ENCODE peak calls at places on chromosomes 11 and 22, in eight cellular contexts. One of them, this sample, is unnamed.

GRCh38 chr11:11985016-11985715 is 23.3 kb downstream of the DKK3 start:
- ATAC-seq in body of pancreas: peak; percentile 38
- ATAC-seq in stimulated activated naive CD8-positive, alpha-beta T cell treated with anti-CD3 and anti-CD28 coated beads, Interleukin-15, Interleukin-2, amounts not matched to agents 100 U/mL and 50 U/mL, for 24 hours: no peak
- ATAC-seq in HepG2: no peak
- ATAC-seq in activated CD8-positive, alpha-beta T cell treated with anti-CD3 and anti-CD28 coated beads, Interleukin-2, amount 10 ng/mL, durations not matched to agents 7 days and 5 days: no peak
- ATAC-seq in pancreas: peak; percentile 32
- ATAC-seq in memory B cell: no peak
- ATAC-seq in CD4-positive, alpha-beta T cell: no peak
- ATAC-seq in this sample: no peak

GRCh38 chr22:37650463-37651136 is 7.9 kb upstream of the PDXP start:
- ATAC-seq in body of pancreas: no peak
- ATAC-seq in activated CD8-positive, alpha-beta T cell treated with anti-CD3 and anti-CD28 coated beads, Interleukin-2, amount 10 ng/mL, durations not matched to agents 7 days and 5 days: no peak
- ATAC-seq in memory B cell: no peak
- ATAC-seq in CD4-positive, alpha-beta T cell: no peak
- ATAC-seq in HepG2: no peak
- ATAC-seq in stimulated activated naive CD8-positive, alpha-beta T cell treated with anti-CD3 and anti-CD28 coated beads, Interleukin-15, Interleukin-2, amounts not matched to agents 100 U/mL and 50 U/mL, for 24 hours: no peak
- ATAC-seq in pancreas: no peak
- ATAC-seq in this sample: no peak

GRCh38 chr11:65121447-65121864 is 478 bp downstream of the FAU start:
- ATAC-seq in activated CD8-positive, alpha-beta T cell treated with anti-CD3 and anti-CD28 coated beads, Interleukin-2, amount 10 ng/mL, durations not matched to agents 7 days and 5 days: peak; percentile 1
- ATAC-seq in stimulated activated naive CD8-positive, alpha-beta T cell treated with anti-CD3 and anti-CD28 coated beads, Interleukin-15, Interleukin-2, amounts not matched to agents 100 U/mL and 50 U/mL, for 24 hours: no peak
- ATAC-seq in CD4-positive, alpha-beta T cell: no peak
- ATAC-seq in body of pancreas: no peak
- ATAC-seq in HepG2: peak; percentile 10
- ATAC-seq in memory B cell: no peak
- ATAC-seq in pancreas: no peak
- ATAC-seq in this sample: peak; percentile 9

GRCh38 chr11:10503217-10503616 is 37.8 kb downstream of the RNF141 start:
- ATAC-seq in pancreas: no peak
- ATAC-seq in HepG2: no peak
- ATAC-seq in CD4-positive, alpha-beta T cell: no peak
- ATAC-seq in stimulated activated naive CD8-positive, alpha-beta T cell treated with anti-CD3 and anti-CD28 coated beads, Interleukin-15, Interleukin-2, amounts not matched to agents 100 U/mL and 50 U/mL, for 24 hours: no peak
- ATAC-seq in memory B cell: peak; percentile 87
- ATAC-seq in activated CD8-positive, alpha-beta T cell treated with anti-CD3 and anti-CD28 coated beads, Interleukin-2, amount 10 ng/mL, durations not matched to agents 7 days and 5 days: no peak
- ATAC-seq in body of pancreas: no peak
- ATAC-seq in this sample: no peak

GRCh38 chr11:117220999-117221774 is 10.7 kb downstream of the PCSK7 start:
- ATAC-seq in stimulated activated naive CD8-positive, alpha-beta T cell treated with anti-CD3 and anti-CD28 coated beads, Interleukin-15, Interleukin-2, amounts not matched to agents 100 U/mL and 50 U/mL, for 24 hours: no peak
- ATAC-seq in activated CD8-positive, alpha-beta T cell treated with anti-CD3 and anti-CD28 coated beads, Interleukin-2, amount 10 ng/mL, durations not matched to agents 7 days and 5 days: no peak
- ATAC-seq in pancreas: peak; percentile 51
- ATAC-seq in CD4-positive, alpha-beta T cell: no peak
- ATAC-seq in memory B cell: no peak
- ATAC-seq in HepG2: no peak
- ATAC-seq in body of pancreas: peak; percentile 25
- ATAC-seq in this sample: no peak

GRCh38 chr11:130037881-130038601 is 31.7 kb upstream of the APLP2 start:
- ATAC-seq in memory B cell: no peak
- ATAC-seq in body of pancreas: no peak
- ATAC-seq in HepG2: peak; percentile 86
- ATAC-seq in stimulated activated naive CD8-positive, alpha-beta T cell treated with anti-CD3 and anti-CD28 coated beads, Interleukin-15, Interleukin-2, amounts not matched to agents 100 U/mL and 50 U/mL, for 24 hours: no peak
- ATAC-seq in activated CD8-positive, alpha-beta T cell treated with anti-CD3 and anti-CD28 coated beads, Interleukin-2, amount 10 ng/mL, durations not matched to agents 7 days and 5 days: no peak
- ATAC-seq in CD4-positive, alpha-beta T cell: no peak
- ATAC-seq in pancreas: peak; percentile 47
- ATAC-seq in this sample: peak; percentile 29

GRCh38 chr11:32105871-32106312 is 15.0 kb downstream of the RCN1 start:
- ATAC-seq in stimulated activated naive CD8-positive, alpha-beta T cell treated with anti-CD3 and anti-CD28 coated beads, Interleukin-15, Interleukin-2, amounts not matched to agents 100 U/mL and 50 U/mL, for 24 hours: no peak
- ATAC-seq in CD4-positive, alpha-beta T cell: no peak
- ATAC-seq in memory B cell: peak; percentile 15
- ATAC-seq in body of pancreas: no peak
- ATAC-seq in activated CD8-positive, alpha-beta T cell treated with anti-CD3 and anti-CD28 coated beads, Interleukin-2, amount 10 ng/mL, durations not matched to agents 7 days and 5 days: no peak
- ATAC-seq in HepG2: no peak
- ATAC-seq in pancreas: no peak
- ATAC-seq in this sample: no peak

GRCh38 chr11:36104660-36104992 is 160.8 kb downstream of the LDLRAD3 start:
- ATAC-seq in CD4-positive, alpha-beta T cell: no peak
- ATAC-seq in body of pancreas: no peak
- ATAC-seq in memory B cell: no peak
- ATAC-seq in HepG2: no peak
- ATAC-seq in pancreas: no peak
- ATAC-seq in stimulated activated naive CD8-positive, alpha-beta T cell treated with anti-CD3 and anti-CD28 coated beads, Interleukin-15, Interleukin-2, amounts not matched to agents 100 U/mL and 50 U/mL, for 24 hours: no peak
- ATAC-seq in activated CD8-positive, alpha-beta T cell treated with anti-CD3 and anti-CD28 coated beads, Interleukin-2, amount 10 ng/mL, durations not matched to agents 7 days and 5 days: no peak
- ATAC-seq in this sample: no peak

GRCh38 chr11:60314607-60315321 is 12.3 kb upstream of the MS4A6E start:
- ATAC-seq in body of pancreas: no peak
- ATAC-seq in stimulated activated naive CD8-positive, alpha-beta T cell treated with anti-CD3 and anti-CD28 coated beads, Interleukin-15, Interleukin-2, amounts not matched to agents 100 U/mL and 50 U/mL, for 24 hours: no peak
- ATAC-seq in pancreas: no peak
- ATAC-seq in memory B cell: no peak
- ATAC-seq in activated CD8-positive, alpha-beta T cell treated with anti-CD3 and anti-CD28 coated beads, Interleukin-2, amount 10 ng/mL, durations not matched to agents 7 days and 5 days: no peak
- ATAC-seq in CD4-positive, alpha-beta T cell: no peak
- ATAC-seq in HepG2: no peak
- ATAC-seq in this sample: no peak

GRCh38 chr11:14611939-14612338 is 31.7 kb upstream of the PDE3B start:
- ATAC-seq in body of pancreas: no peak
- ATAC-seq in activated CD8-positive, alpha-beta T cell treated with anti-CD3 and anti-CD28 coated beads, Interleukin-2, amount 10 ng/mL, durations not matched to agents 7 days and 5 days: no peak
- ATAC-seq in CD4-positive, alpha-beta T cell: no peak
- ATAC-seq in memory B cell: no peak
- ATAC-seq in pancreas: no peak
- ATAC-seq in stimulated activated naive CD8-positive, alpha-beta T cell treated with anti-CD3 and anti-CD28 coated beads, Interleukin-15, Interleukin-2, amounts not matched to agents 100 U/mL and 50 U/mL, for 24 hours: no peak
- ATAC-seq in HepG2: no peak
- ATAC-seq in this sample: no peak

GRCh38 chr11:110891411-110891810 is 179.2 kb upstream of the ARHGAP20 start:
- ATAC-seq in stimulated activated naive CD8-positive, alpha-beta T cell treated with anti-CD3 and anti-CD28 coated beads, Interleukin-15, Interleukin-2, amounts not matched to agents 100 U/mL and 50 U/mL, for 24 hours: no peak
- ATAC-seq in CD4-positive, alpha-beta T cell: no peak
- ATAC-seq in activated CD8-positive, alpha-beta T cell treated with anti-CD3 and anti-CD28 coated beads, Interleukin-2, amount 10 ng/mL, durations not matched to agents 7 days and 5 days: no peak
- ATAC-seq in body of pancreas: no peak
- ATAC-seq in pancreas: no peak
- ATAC-seq in HepG2: no peak
- ATAC-seq in memory B cell: no peak
- ATAC-seq in this sample: no peak

GRCh38 chr11:92317222-92317621 is 92.6 kb downstream of the FAT3 start:
- ATAC-seq in CD4-positive, alpha-beta T cell: no peak
- ATAC-seq in body of pancreas: no peak
- ATAC-seq in stimulated activated naive CD8-positive, alpha-beta T cell treated with anti-CD3 and anti-CD28 coated beads, Interleukin-15, Interleukin-2, amounts not matched to agents 100 U/mL and 50 U/mL, for 24 hours: no peak
- ATAC-seq in HepG2: no peak
- ATAC-seq in activated CD8-positive, alpha-beta T cell treated with anti-CD3 and anti-CD28 coated beads, Interleukin-2, amount 10 ng/mL, durations not matched to agents 7 days and 5 days: no peak
- ATAC-seq in memory B cell: no peak
- ATAC-seq in pancreas: no peak
- ATAC-seq in this sample: no peak

GRCh38 chr11:61682093-61682732 is 2.0 kb downstream of the DAGLA start:
- ATAC-seq in CD4-positive, alpha-beta T cell: no peak
- ATAC-seq in memory B cell: no peak
- ATAC-seq in body of pancreas: peak; percentile 62
- ATAC-seq in activated CD8-positive, alpha-beta T cell treated with anti-CD3 and anti-CD28 coated beads, Interleukin-2, amount 10 ng/mL, durations not matched to agents 7 days and 5 days: no peak
- ATAC-seq in HepG2: peak; percentile 90
- ATAC-seq in pancreas: peak; percentile 67
- ATAC-seq in stimulated activated naive CD8-positive, alpha-beta T cell treated with anti-CD3 and anti-CD28 coated beads, Interleukin-15, Interleukin-2, amounts not matched to agents 100 U/mL and 50 U/mL, for 24 hours: no peak
- ATAC-seq in this sample: no peak

GRCh38 chr11:70883323-70883940 is 368.9 kb downstream of the SHANK2 start:
- ATAC-seq in HepG2: peak; percentile 47
- ATAC-seq in pancreas: no peak
- ATAC-seq in activated CD8-positive, alpha-beta T cell treated with anti-CD3 and anti-CD28 coated beads, Interleukin-2, amount 10 ng/mL, durations not matched to agents 7 days and 5 days: no peak
- ATAC-seq in CD4-positive, alpha-beta T cell: no peak
- ATAC-seq in stimulated activated naive CD8-positive, alpha-beta T cell treated with anti-CD3 and anti-CD28 coated beads, Interleukin-15, Interleukin-2, amounts not matched to agents 100 U/mL and 50 U/mL, for 24 hours: no peak
- ATAC-seq in body of pancreas: no peak
- ATAC-seq in memory B cell: no peak
- ATAC-seq in this sample: no peak

This sample was measured in esophagus mucosa.